ENCODE peak calls at places on chromosomes 13 and 19, in eight cellular contexts. P, V, U, Q, O, L, I and Y are unnamed samples.

GRCh38 chr13:41428155-41428554 is 29.2 kb upstream of the RGCC start:
- DNase-seq in P (no peak), V (peak; percentile 58), U (no peak), Q (no peak), O (no peak), L (no peak), I (no peak), Y (no peak)

GRCh38 chr19:49861127-49861526 is 6.2 kb downstream of the PNKP start:
- DNase-seq in P (peak; percentile 71), V (no peak), U (peak; percentile 32), Q (no peak), O (peak; percentile 89), L (no peak), I (no peak), Y (no peak)

GRCh38 chr19:35040826-35041547 is 534 bp upstream of the HPN start:
- DNase-seq in P (peak; percentile 89), V (peak; percentile 93), U (peak; percentile 86), Q (no peak), O (peak; percentile 89), L (peak; percentile 68), I (no peak), Y (no peak)

GRCh38 chr19:48495391-48495790 is 16.2 kb downstream of the LMTK3 start:
- DNase-seq in P (no peak), V (no peak), U (no peak), Q (no peak), O (no peak), L (no peak), I (no peak), Y (no peak)

GRCh38 chr13:82878536-82878935 is 1003.7 kb downstream of the SLITRK1 start:
- DNase-seq in P (no peak), V (no peak), U (no peak), Q (peak; percentile 56), O (no peak), L (no peak), I (no peak), Y (no peak)

GRCh38 chr19:50365434-50366306 is at the start of gene NAPSA:
- DNase-seq in P (no peak), V (no peak), U (no peak), Q (no peak), O (no peak), L (peak; percentile 52), I (no peak), Y (no peak)

GRCh38 chr13:33872005-33872351 is 54.0 kb downstream of the RFC3 start:
- DNase-seq in P (peak; percentile 28), V (no peak), U (no peak), Q (no peak), O (no peak), L (no peak), I (no peak), Y (no peak)

GRCh38 chr13:42876810-42877550 is 95.6 kb downstream of the FAM216B start:
- DNase-seq in P (no peak), V (no peak), U (no peak), Q (peak; percentile 87), O (no peak), L (no peak), I (no peak), Y (no peak)

GRCh38 chr13:80486407-80486806 is 145.5 kb upstream of the SPRY2 start:
- DNase-seq in P (no peak), V (no peak), U (no peak), Q (peak; percentile 19), O (peak; percentile 14), L (no peak), I (no peak), Y (no peak)

GRCh38 chr19:3285647-3286176 is 61.3 kb downstream of the CELF5 start:
- DNase-seq in P (no peak), V (no peak), U (no peak), Q (peak; percentile 23), O (no peak), L (no peak), I (no peak), Y (peak; percentile 81)

GRCh38 chr19:31546561-31546960 is 197.3 kb upstream of the TSHZ3 start:
- DNase-seq in P (no peak), V (no peak), U (no peak), Q (no peak), O (no peak), L (no peak), I (no peak), Y (no peak)

GRCh38 chr13:28574617-28575142 is 79.8 kb upstream of the FLT1 start:
- DNase-seq in P (peak; percentile 70), V (no peak), U (no peak), Q (peak; percentile 100), O (no peak), L (no peak), I (peak; percentile 96), Y (no peak)

GRCh38 chr19:41998246-41999020 is 4.4 kb upstream of the ATP1A3 start:
- DNase-seq in P (peak; percentile 61), V (no peak), U (no peak), Q (peak; percentile 34), O (peak; percentile 48), L (no peak), I (no peak), Y (peak; percentile 75)

GRCh38 chr13:89061821-89062220 is 1390.7 kb downstream of the SLITRK5 start:
- DNase-seq in P (no peak), V (no peak), U (no peak), Q (no peak), O (no peak), L (no peak), I (no peak), Y (no peak)

GRCh38 chr19:4547303-4548237 is 7.7 kb upstream of the LRG1 start:
- DNase-seq in P (peak; percentile 6), V (no peak), U (no peak), Q (no peak), O (peak; percentile 43), L (no peak), I (no peak), Y (no peak)

GRCh38 chr13:75353786-75354193 is 128.2 kb downstream of the TBC1D4 start:
- DNase-seq in P (no peak), V (no peak), U (no peak), Q (peak; percentile 18), O (no peak), L (no peak), I (no peak), Y (no peak)

GRCh38 chr13:95067303-95067702 is 233.9 kb downstream of the ABCC4 start:
- DNase-seq in P (no peak), V (no peak), U (no peak), Q (peak; percentile 67), O (no peak), L (no peak), I (no peak), Y (no peak)

GRCh38 chr13:73914119-73914518 is 220.1 kb downstream of the KLF12 start:
- DNase-seq in P (no peak), V (no peak), U (no peak), Q (peak; percentile 75), O (no peak), L (no peak), I (no peak), Y (no peak)

GRCh38 chr13:109272595-109273325 is 513.6 kb downstream of the IRS2 start:
- DNase-seq in P (no peak), V (no peak), U (no peak), Q (no peak), O (no peak), L (no peak), I (no peak), Y (no peak)

GRCh38 chr19:50703915-50704548 is 15.6 kb downstream of the SHANK1 start:
- DNase-seq in P (no peak), V (no peak), U (no peak), Q (no peak), O (peak; percentile 26), L (no peak), I (no peak), Y (no peak)

GRCh38 chr13:31005066-31005465 is 72.6 kb downstream of the TEX26 start:
- DNase-seq in P (no peak), V (no peak), U (no peak), Q (no peak), O (no peak), L (no peak), I (no peak), Y (no peak)

GRCh38 chr19:44741841-44742352 is 6.6 kb upstream of the BCL3 start:
- DNase-seq in P (peak; percentile 97), V (peak; percentile 98), U (peak; percentile 99), Q (peak; percentile 100), O (peak; percentile 97), L (peak; percentile 60), I (peak; percentile 99), Y (no peak)

GRCh38 chr13:34667356-34668218 is 274.5 kb upstream of the NBEA start:
- DNase-seq in P (no peak), V (no peak), U (no peak), Q (no peak), O (peak; percentile 23), L (no peak), I (no peak), Y (no peak)

GRCh38 chr13:43303040-43303729 is 279.8 kb downstream of the DNAJC15 start:
- DNase-seq in P (peak; percentile 83), V (peak; percentile 55), U (peak; percentile 24), Q (peak; percentile 61), O (peak; percentile 86), L (no peak), I (peak; percentile 59), Y (no peak)

GRCh38 chr13:91813255-91813654 is 414.8 kb downstream of the GPC5 start:
- DNase-seq in P (peak; percentile 16), V (no peak), U (no peak), Q (no peak), O (no peak), L (no peak), I (no peak), Y (no peak)

GRCh38 chr13:91817250-91817649 is 418.8 kb downstream of the GPC5 start:
- DNase-seq in P (peak; percentile 15), V (no peak), U (no peak), Q (peak; percentile 4), O (no peak), L (no peak), I (no peak), Y (no peak)
- TF ChIP-seq CTCF in P (peak; percentile 53), V (peak; percentile 23), U (no peak), Q (peak; percentile 17), O (no peak), L (no peak), I (no peak), Y (peak; percentile 18)

GRCh38 chr19:46604781-46605355 is 3.7 kb downstream of the CALM3 start:
- DNase-seq in P (peak; percentile 8), V (no peak), U (no peak), Q (no peak), O (peak; percentile 13), L (peak; percentile 11), I (no peak), Y (no peak)
- TF ChIP-seq CTCF in P (no peak), V (no peak), U (no peak), Q (no peak), O (no peak), L (no peak), I (no peak), Y (no peak)

DNA sequence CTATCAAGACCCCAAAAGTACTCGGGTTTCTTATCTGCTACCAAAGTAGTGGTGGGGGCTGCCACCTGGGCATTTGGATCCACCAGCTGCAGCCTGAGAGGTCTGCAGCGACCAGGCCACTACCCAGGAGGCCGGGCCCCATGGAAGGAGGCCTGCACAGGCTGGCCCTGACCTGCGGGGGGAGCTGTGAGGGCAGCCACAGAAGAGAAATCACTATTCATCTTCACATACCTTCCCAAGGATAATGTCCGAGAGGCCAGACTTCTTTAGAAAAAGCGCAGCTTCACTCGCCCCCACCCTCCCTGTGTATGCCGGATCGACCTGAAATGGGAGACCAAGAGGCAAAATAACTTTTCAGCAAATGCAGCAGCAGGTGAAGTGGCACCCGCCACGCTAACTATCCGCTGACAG is 30.1 kb downstream of the EPS15L1 start:
- DNase-seq in P (peak; percentile 48), V (no peak), U (no peak), Q (no peak), O (peak; percentile 38), L (no peak), I (no peak), Y (no peak)
- TF ChIP-seq CTCF in P (peak; percentile 41), V (peak; percentile 31), U (no peak), Q (peak; percentile 41), O (no peak), L (no peak), I (peak; percentile 61), Y (peak; percentile 54)

GRCh38 chr19:19552811-19553210 is 14.7 kb downstream of the CILP2 start:
- DNase-seq in P (peak; percentile 49), V (no peak), U (no peak), Q (no peak), O (no peak), L (no peak), I (no peak), Y (peak; percentile 71)
- TF ChIP-seq CTCF in P (peak; percentile 46), V (peak; percentile 23), U (no peak), Q (peak; percentile 57), O (no peak), L (peak; percentile 17), I (peak; percentile 68), Y (peak; percentile 67)